ENCODE peak calls at places on chromosomes 2 and 18, in four cellular contexts. One of them, this sample, is unnamed.

GRCh38 chr2:34096552-34097171 is 497.6 kb upstream of the FAM98A start:
- DNase-seq in HEK293T: peak; percentile 22
- DNase-seq in HepG2: peak; percentile 53
- DNase-seq in GM12878: peak; percentile 24
- DNase-seq in this sample: peak; percentile 29

GRCh38 chr2:172772637-172773036 is 37.0 kb downstream of the RAPGEF4 start:
- DNase-seq in HEK293T: no peak
- DNase-seq in HepG2: no peak
- DNase-seq in GM12878: no peak
- DNase-seq in this sample: no peak

GRCh38 chr2:150127995-150128394 is 359.5 kb downstream of the RND3 start:
- DNase-seq in HEK293T: no peak
- DNase-seq in HepG2: no peak
- DNase-seq in GM12878: no peak
- DNase-seq in this sample: no peak

GRCh38 chr2:111106720-111107119 is 14.0 kb upstream of the BCL2L11 start:
- DNase-seq in HEK293T: no peak
- DNase-seq in HepG2: no peak
- DNase-seq in GM12878: no peak
- DNase-seq in this sample: no peak

GRCh38 chr2:195533771-195534642 is 123.0 kb upstream of the SLC39A10 start:
- DNase-seq in HEK293T: no peak
- DNase-seq in HepG2: no peak
- DNase-seq in GM12878: no peak
- DNase-seq in this sample: no peak

GRCh38 chr2:239396881-239397681 is 3.7 kb downstream of the HDAC4 start:
- DNase-seq in HEK293T: no peak
- DNase-seq in HepG2: no peak
- DNase-seq in GM12878: no peak
- DNase-seq in this sample: no peak

GRCh38 chr2:9629222-9630000 is 1.4 kb downstream of the YWHAQ start:
- DNase-seq in HEK293T: no peak
- DNase-seq in HepG2: no peak
- DNase-seq in GM12878: no peak
- DNase-seq in this sample: no peak

GRCh38 chr2:176392125-176392704 is 123.0 kb downstream of the MTX2 start:
- DNase-seq in HEK293T: no peak
- DNase-seq in HepG2: no peak
- DNase-seq in GM12878: no peak
- DNase-seq in this sample: no peak

GRCh38 chr2:226207671-226208070 is 591.9 kb downstream of the IRS1 start:
- DNase-seq in HEK293T: no peak
- DNase-seq in HepG2: no peak
- DNase-seq in GM12878: no peak
- DNase-seq in this sample: no peak

GRCh38 chr18:67318651-67319050 is 197.9 kb downstream of the DSEL start:
- DNase-seq in HEK293T: no peak
- DNase-seq in HepG2: no peak
- DNase-seq in GM12878: no peak
- DNase-seq in this sample: no peak
- TF ChIP-seq FOXK2 in HEK293T: no peak
- TF ChIP-seq FOXK2 in HepG2: no peak
- TF ChIP-seq FOXK2 in GM12878: no peak
- TF ChIP-seq FOXK2 in this sample: no peak

GRCh38 chr18:76936877-76937276 is 114.5 kb downstream of the ZNF236 start:
- DNase-seq in HEK293T: no peak
- DNase-seq in HepG2: no peak
- DNase-seq in GM12878: no peak
- DNase-seq in this sample: no peak

GRCh38 chr18:76943542-76944339 is 121.4 kb downstream of the ZNF236 start:
- DNase-seq in HEK293T: no peak
- DNase-seq in HepG2: no peak
- DNase-seq in GM12878: no peak
- DNase-seq in this sample: no peak

GRCh38 chr18:76938619-76939018 is 116.3 kb downstream of the ZNF236 start:
- DNase-seq in HEK293T: no peak
- DNase-seq in HepG2: no peak
- DNase-seq in GM12878: no peak
- DNase-seq in this sample: no peak

GRCh38 chr18:76937597-76937996 is 115.2 kb downstream of the ZNF236 start:
- DNase-seq in HEK293T: no peak
- DNase-seq in HepG2: no peak
- DNase-seq in GM12878: no peak
- DNase-seq in this sample: no peak

DNA sequence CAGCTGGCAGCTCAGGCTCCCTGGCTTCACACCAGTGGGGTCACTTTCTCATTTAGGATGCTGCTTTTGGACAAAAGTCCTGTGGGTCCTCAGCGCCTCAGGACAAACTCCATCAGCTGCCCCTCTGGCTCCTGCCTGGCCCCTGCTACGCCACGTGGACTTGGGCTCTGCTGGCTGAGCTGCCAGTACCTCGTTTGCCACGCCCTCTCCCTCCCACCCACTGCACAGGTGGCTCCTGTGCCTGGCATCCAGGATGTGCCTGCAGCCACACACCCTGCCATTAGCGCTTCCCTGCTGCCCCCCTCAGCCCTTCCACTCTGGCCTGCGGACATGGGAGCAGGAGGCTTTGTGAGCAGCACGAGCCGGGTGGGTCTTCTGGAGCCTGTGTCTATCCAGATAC is 118.9 kb downstream of the ZNF236 start:
- DNase-seq in HEK293T: no peak
- DNase-seq in HepG2: no peak
- DNase-seq in GM12878: no peak
- DNase-seq in this sample: no peak
- TF ChIP-seq FOXK2 in HEK293T: no peak
- TF ChIP-seq FOXK2 in HepG2: no peak
- TF ChIP-seq FOXK2 in GM12878: no peak
- TF ChIP-seq FOXK2 in this sample: no peak

DNA sequence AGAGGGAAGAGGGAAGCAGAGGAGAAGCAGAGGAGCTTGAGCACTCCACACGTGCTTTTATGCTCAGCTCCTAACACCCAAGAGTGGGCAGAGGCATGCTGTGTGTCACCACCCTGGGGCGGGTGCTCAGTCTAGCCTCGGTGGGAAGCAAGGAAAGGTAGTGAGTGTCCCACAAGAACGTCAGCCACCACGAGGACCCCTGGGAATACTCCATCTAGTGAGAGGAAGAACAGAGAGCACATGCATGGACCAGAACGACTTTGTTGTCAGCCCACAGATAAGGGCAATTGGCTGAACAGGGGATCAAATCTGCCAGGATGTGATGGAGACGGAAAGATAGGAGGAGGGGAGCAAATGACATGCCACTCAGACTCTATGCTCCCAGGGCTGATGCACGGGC is 83.4 kb downstream of the XDH start:
- DNase-seq in HEK293T: no peak
- DNase-seq in HepG2: no peak
- DNase-seq in GM12878: no peak
- DNase-seq in this sample: no peak
- TF ChIP-seq FOXK2 in HEK293T: no peak
- TF ChIP-seq FOXK2 in HepG2: no peak
- TF ChIP-seq FOXK2 in GM12878: no peak
- TF ChIP-seq FOXK2 in this sample: no peak

GRCh38 chr2:42784204-42784880 is 8.0 kb downstream of the HAAO start:
- DNase-seq in HEK293T: no peak
- DNase-seq in HepG2: no peak
- DNase-seq in GM12878: no peak
- DNase-seq in this sample: no peak
- TF ChIP-seq FOXK2 in HEK293T: no peak
- TF ChIP-seq FOXK2 in HepG2: no peak
- TF ChIP-seq FOXK2 in GM12878: no peak
- TF ChIP-seq FOXK2 in this sample: no peak

DNA sequence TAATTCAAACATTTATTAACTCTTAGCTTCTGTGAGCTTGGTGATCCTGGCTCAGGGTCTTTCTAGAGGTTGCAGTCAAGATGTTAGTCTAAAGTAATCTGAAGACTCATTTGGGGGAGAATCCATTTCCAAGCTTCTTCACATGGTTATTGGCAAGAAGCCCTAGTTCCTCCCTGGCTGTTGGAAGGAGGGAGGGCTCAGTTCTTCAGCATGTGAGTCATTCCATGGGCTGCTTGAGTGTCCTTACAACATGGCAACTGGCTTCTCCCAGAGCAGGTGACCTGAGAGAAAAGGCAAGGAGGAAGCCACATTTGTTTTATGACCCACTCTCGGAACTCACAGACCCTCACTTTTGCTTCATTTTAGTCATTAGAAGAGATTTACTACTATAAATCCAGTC is 10.6 kb upstream of the C2orf74 start:
- DNase-seq in HEK293T: no peak
- DNase-seq in HepG2: no peak
- DNase-seq in GM12878: no peak
- DNase-seq in this sample: no peak
- TF ChIP-seq FOXK2 in HEK293T: no peak
- TF ChIP-seq FOXK2 in HepG2: no peak
- TF ChIP-seq FOXK2 in GM12878: no peak
- TF ChIP-seq FOXK2 in this sample: no peak